ENCODE peak calls at places on chromosomes 7 and 10, in eight cellular contexts. P, H, A, M, D, F, X and R are unnamed samples.

GRCh38 chr10:78605800-78606350 is 462.9 kb upstream of the ZMIZ1 start:
- DNase-seq in P (no peak), H (no peak), A (no peak), M (no peak), D (peak; percentile 48), F (no peak), X (no peak), R (no peak)

GRCh38 chr7:28682136-28682535 is 269.8 kb downstream of the CREB5 start:
- DNase-seq in P (no peak), H (no peak), A (no peak), M (no peak), D (no peak), F (no peak), X (no peak), R (no peak)

GRCh38 chr10:16381083-16381482 is 55.7 kb upstream of the PTER start:
- DNase-seq in P (no peak), H (no peak), A (no peak), M (no peak), D (no peak), F (no peak), X (no peak), R (no peak)

GRCh38 chr10:68329506-68329861 is 2.4 kb upstream of the HNRNPH3 start:
- DNase-seq in P (no peak), H (no peak), A (no peak), M (no peak), D (no peak), F (no peak), X (no peak), R (no peak)

GRCh38 chr7:130814753-130815152 is 80.7 kb upstream of the KLF14 start:
- DNase-seq in P (no peak), H (no peak), A (peak; percentile 36), M (no peak), D (peak; percentile 70), F (no peak), X (no peak), R (no peak)

GRCh38 chr10:27088263-27089044 is 11.8 kb downstream of the ANKRD26 start:
- DNase-seq in P (no peak), H (no peak), A (no peak), M (no peak), D (no peak), F (no peak), X (no peak), R (no peak)

GRCh38 chr10:81688459-81688858 is 186.5 kb upstream of the NRG3 start:
- DNase-seq in P (no peak), H (no peak), A (no peak), M (no peak), D (no peak), F (no peak), X (no peak), R (no peak)

GRCh38 chr10:84195044-84195830 is 900 bp downstream of the CDHR1 start:
- DNase-seq in P (no peak), H (no peak), A (no peak), M (no peak), D (no peak), F (no peak), X (no peak), R (no peak)

GRCh38 chr7:37065779-37066271 is 341.5 kb upstream of the AOAH start:
- DNase-seq in P (no peak), H (no peak), A (no peak), M (no peak), D (no peak), F (no peak), X (no peak), R (no peak)

GRCh38 chr10:6018422-6018821 is 41.1 kb upstream of the IL15RA start:
- DNase-seq in P (no peak), H (no peak), A (peak; percentile 2), M (peak; percentile 48), D (peak; percentile 10), F (no peak), X (no peak), R (no peak)

GRCh38 chr7:84455788-84456187 is 261.2 kb upstream of the SEMA3A start:
- DNase-seq in P (no peak), H (no peak), A (no peak), M (no peak), D (peak; percentile 31), F (no peak), X (no peak), R (no peak)

GRCh38 chr10:9613338-9613737 is 1404.3 kb upstream of the CELF2 start:
- DNase-seq in P (no peak), H (no peak), A (peak; percentile 4), M (no peak), D (peak; percentile 30), F (no peak), X (no peak), R (no peak)

GRCh38 chr7:100584046-100584676 is 1.8 kb downstream of the LRCH4 start:
- DNase-seq in P (no peak), H (no peak), A (peak; percentile 40), M (no peak), D (no peak), F (no peak), X (no peak), R (no peak)

GRCh38 chr7:94431620-94432295 is 37.1 kb downstream of the COL1A2 start:
- DNase-seq in P (no peak), H (no peak), A (no peak), M (no peak), D (peak; percentile 53), F (no peak), X (no peak), R (no peak)

GRCh38 chr10:130739016-130739756 is 572.3 kb downstream of the TCERG1L start:
- DNase-seq in P (no peak), H (peak; percentile 54), A (no peak), M (no peak), D (no peak), F (no peak), X (no peak), R (no peak)

GRCh38 chr10:124731551-124731950 is 12.6 kb downstream of the FAM53B start:
- DNase-seq in P (no peak), H (no peak), A (no peak), M (no peak), D (no peak), F (no peak), X (no peak), R (no peak)

GRCh38 chr7:121329460-121330052 is 756 bp downstream of the WNT16 start:
- DNase-seq in P (no peak), H (no peak), A (peak; percentile 18), M (no peak), D (peak; percentile 26), F (peak; percentile 44), X (no peak), R (no peak)

GRCh38 chr7:3065724-3066143 is 22.1 kb upstream of the CARD11 start:
- DNase-seq in P (no peak), H (no peak), A (peak; percentile 66), M (no peak), D (peak; percentile 7), F (peak; percentile 74), X (no peak), R (peak; percentile 56)

GRCh38 chr7:45689011-45689796 is 115.0 kb downstream of the ADCY1 start:
- DNase-seq in P (no peak), H (peak; percentile 61), A (no peak), M (no peak), D (peak; percentile 72), F (no peak), X (peak; percentile 71), R (no peak)

GRCh38 chr10:95374597-95375209 is 83.9 kb upstream of the PDLIM1 start:
- DNase-seq in P (peak; percentile 53), H (peak; percentile 81), A (peak; percentile 78), M (peak; percentile 64), D (peak; percentile 80), F (peak; percentile 74), X (peak; percentile 10), R (peak; percentile 12)

GRCh38 chr10:76839276-76839675 is 798.3 kb downstream of the KCNMA1 start:
- DNase-seq in P (no peak), H (no peak), A (no peak), M (no peak), D (peak; percentile 7), F (peak; percentile 7), X (no peak), R (no peak)

GRCh38 chr10:101013365-101013825 is 13.8 kb downstream of the LZTS2 start:
- DNase-seq in P (no peak), H (no peak), A (no peak), M (no peak), D (no peak), F (no peak), X (no peak), R (no peak)
- H3K27ac ChIP-seq in P (peak overlapping the region; percentile 20), H (no peak overlapping the region), A (no peak overlapping the region), M (peak overlapping the region; percentile 74), D (peak overlapping the region; percentile 73), F (no peak overlapping the region), X (peak overlapping the region; percentile 75), R (no peak overlapping the region)

DNA sequence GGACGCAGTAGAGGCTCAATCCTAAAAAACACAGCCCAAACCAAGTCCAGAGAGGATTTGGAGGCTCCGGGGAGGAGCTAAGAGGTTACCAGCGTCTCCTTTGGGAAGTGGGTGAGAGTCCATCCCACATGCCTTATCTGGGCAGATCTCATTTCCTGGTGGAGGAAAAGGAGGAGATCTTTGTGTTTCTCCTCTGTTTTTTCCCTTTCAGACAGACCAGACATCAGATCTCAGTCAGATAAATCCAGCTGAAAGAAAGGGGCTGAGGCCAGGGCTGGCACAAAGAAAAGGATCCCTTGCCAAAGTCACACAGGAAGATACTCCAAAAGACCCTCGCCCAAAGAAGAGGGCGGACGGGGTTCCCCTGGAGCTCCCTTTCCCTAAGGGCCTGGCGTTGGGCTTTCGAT is 58.3 kb upstream of the COMTD1 start:
- DNase-seq in P (no peak), H (no peak), A (no peak), M (no peak), D (peak; percentile 26), F (no peak), X (no peak), R (no peak)
- H3K27ac ChIP-seq in P (peak overlapping the region; percentile 91), H (peak overlapping the region; percentile 94), A (no peak overlapping the region), M (peak overlapping the region; percentile 93), D (no peak overlapping the region), F (peak overlapping the region; percentile 100), X (no peak overlapping the region), R (no peak overlapping the region)

GRCh38 chr7:75722381-75722780 is 16.4 kb downstream of the HIP1 start:
- DNase-seq in P (no peak), H (no peak), A (no peak), M (no peak), D (no peak), F (no peak), X (no peak), R (no peak)

GRCh38 chr7:75723444-75723843 is 15.3 kb downstream of the HIP1 start:
- DNase-seq in P (no peak), H (no peak), A (no peak), M (no peak), D (no peak), F (no peak), X (no peak), R (no peak)

GRCh38 chr7:75721426-75721825 is 17.3 kb downstream of the HIP1 start:
- DNase-seq in P (no peak), H (no peak), A (no peak), M (no peak), D (no peak), F (no peak), X (no peak), R (no peak)

GRCh38 chr7:75727881-75728592 is 10.7 kb downstream of the HIP1 start:
- DNase-seq in P (no peak), H (no peak), A (peak; percentile 65), M (peak; percentile 30), D (peak; percentile 31), F (peak; percentile 54), X (no peak), R (peak; percentile 73)

GRCh38 chr7:75725306-75725705 is 13.4 kb downstream of the HIP1 start:
- DNase-seq in P (no peak), H (no peak), A (no peak), M (no peak), D (no peak), F (no peak), X (no peak), R (no peak)
- H3K27ac ChIP-seq in P (no peak overlapping the region), H (no peak overlapping the region), A (no peak overlapping the region), M (no peak overlapping the region), D (no peak overlapping the region), F (no peak overlapping the region), X (no peak overlapping the region), R (no peak overlapping the region)

GRCh38 chr7:139731802-139732470 is 45.9 kb downstream of the HIPK2 start:
- DNase-seq in P (peak; percentile 93), H (peak; percentile 95), A (no peak), M (peak; percentile 82), D (peak; percentile 92), F (peak; percentile 92), X (no peak), R (no peak)
- H3K27ac ChIP-seq in P (peak overlapping the region; percentile 96), H (peak overlapping the region; percentile 46), A (no peak overlapping the region), M (peak overlapping the region; percentile 91), D (peak overlapping the region; percentile 88), F (peak overlapping the region; percentile 71), X (peak overlapping the region; percentile 55), R (no peak overlapping the region)